ENCODE peak calls at places on chromosomes 12 and 14, in six cellular contexts. J, N, W, H, Z and G are unnamed samples.

GRCh38 chr12:104790296-104791125 is 167.6 kb downstream of the SLC41A2 start:
- DNase-seq in J (no peak), N (peak; percentile 75), W (no peak), H (no peak), Z (peak; percentile 43), G (no peak)

GRCh38 chr12:61750604-61751003 is 509.6 kb upstream of the USP15 start:
- DNase-seq in J (no peak), N (no peak), W (no peak), H (no peak), Z (no peak), G (no peak)

GRCh38 chr12:116714175-116714574 is 23.7 kb downstream of the SPRING1 start:
- DNase-seq in J (no peak), N (no peak), W (no peak), H (no peak), Z (no peak), G (no peak)

GRCh38 chr14:99779751-99780150 is 13.5 kb upstream of the EML1 start:
- DNase-seq in J (no peak), N (no peak), W (no peak), H (peak; percentile 87), Z (no peak), G (no peak)

GRCh38 chr12:19846561-19846960 is 407.3 kb downstream of the AEBP2 start:
- DNase-seq in J (peak; percentile 62), N (no peak), W (no peak), H (no peak), Z (no peak), G (no peak)

GRCh38 chr14:99150236-99150635 is 121.8 kb downstream of the BCL11B start:
- DNase-seq in J (no peak), N (no peak), W (no peak), H (no peak), Z (no peak), G (no peak)

GRCh38 chr14:65164068-65164824 is 61.9 kb upstream of the MAX start:
- DNase-seq in J (no peak), N (no peak), W (no peak), H (peak; percentile 42), Z (peak; percentile 55), G (no peak)

GRCh38 chr14:58770501-58770982 is 132.8 kb downstream of the DACT1 start:
- DNase-seq in J (no peak), N (no peak), W (no peak), H (no peak), Z (no peak), G (no peak)

GRCh38 chr12:71708658-71709057 is 22.8 kb downstream of the TMEM19 start:
- DNase-seq in J (no peak), N (no peak), W (no peak), H (no peak), Z (no peak), G (no peak)

GRCh38 chr14:32473476-32473875 is 144.4 kb downstream of the AKAP6 start:
- DNase-seq in J (peak; percentile 53), N (no peak), W (peak; percentile 75), H (peak; percentile 60), Z (no peak), G (no peak)

GRCh38 chr12:48865141-48865440 is 579 bp downstream of the RND1 start:
- DNase-seq in J (no peak), N (no peak), W (no peak), H (no peak), Z (no peak), G (no peak)

GRCh38 chr12:15706010-15706676 is 83.0 kb downstream of the EPS8 start:
- DNase-seq in J (no peak), N (peak; percentile 39), W (no peak), H (no peak), Z (no peak), G (no peak)

GRCh38 chr12:21149849-21150248 is 18.9 kb downstream of the SLCO1B1 start:
- DNase-seq in J (no peak), N (no peak), W (no peak), H (no peak), Z (no peak), G (no peak)

GRCh38 chr12:7121324-7121723 is 7.4 kb downstream of the RBP5 start:
- DNase-seq in J (no peak), N (no peak), W (no peak), H (no peak), Z (no peak), G (no peak)

GRCh38 chr14:95993768-95994592 is 45.2 kb upstream of the C14orf132 start:
- DNase-seq in J (peak; percentile 4), N (no peak), W (no peak), H (peak; percentile 45), Z (peak; percentile 55), G (no peak)

GRCh38 chr14:36950812-36951211 is 221.6 kb downstream of the SLC25A21 start:
- DNase-seq in J (no peak), N (no peak), W (no peak), H (no peak), Z (no peak), G (no peak)

GRCh38 chr12:50528800-50529199 is 24.0 kb downstream of the DIP2B start:
- DNase-seq in J (no peak), N (no peak), W (no peak), H (no peak), Z (no peak), G (no peak)

GRCh38 chr14:23492618-23493272 is 23.2 kb downstream of the NGDN start:
- DNase-seq in J (no peak), N (no peak), W (no peak), H (peak; percentile 9), Z (no peak), G (no peak)

GRCh38 chr12:6200266-6201198 is at the start of gene CD9:
- DNase-seq in J (no peak), N (peak; percentile 88), W (peak; percentile 85), H (no peak), Z (peak; percentile 74), G (no peak)

GRCh38 chr12:70576341-70577282 is 60.6 kb downstream of the PTPRB start:
- DNase-seq in J (peak; percentile 44), N (no peak), W (no peak), H (peak; percentile 93), Z (peak; percentile 35), G (peak; percentile 71)

DNA sequence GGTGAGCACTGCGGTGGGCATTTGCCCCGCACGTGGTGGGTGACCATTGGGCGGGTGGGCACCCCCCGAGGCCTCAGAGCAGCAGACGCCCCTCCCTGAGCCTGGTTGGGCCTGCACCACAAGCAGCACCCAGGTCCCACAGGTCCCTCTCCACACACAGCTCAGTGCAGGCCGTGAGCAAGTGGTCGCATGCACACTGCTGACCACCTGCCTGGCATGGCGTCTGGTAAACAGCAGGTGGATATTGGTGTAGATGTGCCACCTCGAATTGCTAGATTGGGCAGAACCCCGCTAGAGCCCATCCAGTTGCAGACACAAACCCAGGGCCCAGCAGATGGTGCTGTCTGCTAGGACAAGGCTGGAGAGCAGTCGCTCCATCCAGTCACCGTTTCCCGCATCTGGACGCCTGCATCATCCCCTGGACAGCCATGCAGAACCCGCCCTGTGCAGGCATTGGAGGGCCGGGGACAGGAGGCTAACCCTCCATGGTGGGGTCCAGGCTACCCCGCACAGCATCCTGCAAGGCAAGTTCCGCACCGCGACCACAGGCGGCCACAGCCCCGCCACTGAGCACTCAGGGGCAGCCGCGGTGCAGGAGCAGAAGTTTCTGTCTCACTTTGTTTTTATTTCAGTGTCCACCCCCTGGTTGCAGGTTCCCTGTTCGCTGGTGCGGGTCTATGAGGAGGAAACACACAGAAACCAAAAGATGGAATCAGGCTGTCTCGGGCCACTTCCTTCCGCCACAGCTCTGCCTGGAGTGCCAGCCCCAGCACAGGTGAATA is 45.6 kb upstream of the RIMBP2 start:
- DNase-seq in J (no peak), N (no peak), W (no peak), H (peak; percentile 14), Z (peak; percentile 73), G (peak; percentile 4)
- TF ChIP-seq CTCF in J (peak; percentile 64), N (peak; percentile 36), W (no peak), H (peak; percentile 65), Z (peak; percentile 60), G (peak; percentile 68)

GRCh38 chr14:94005324-94005723 is 8.2 kb downstream of the CCDC197 start:
- DNase-seq in J (no peak), N (no peak), W (no peak), H (no peak), Z (no peak), G (no peak)
- TF ChIP-seq CTCF in J (peak; percentile 43), N (peak; percentile 20), W (no peak), H (peak; percentile 72), Z (peak; percentile 35), G (peak; percentile 45)

GRCh38 chr12:54300267-54300731 is 516 bp downstream of the NFE2 start:
- DNase-seq in J (no peak), N (no peak), W (no peak), H (no peak), Z (no peak), G (no peak)

GRCh38 chr12:54298904-54299303 is 1.9 kb downstream of the NFE2 start:
- DNase-seq in J (no peak), N (no peak), W (no peak), H (no peak), Z (no peak), G (no peak)

GRCh38 chr12:54301428-54302045 is 722 bp upstream of the NFE2 start:
- DNase-seq in J (no peak), N (no peak), W (no peak), H (no peak), Z (no peak), G (no peak)

GRCh38 chr12:54299515-54300266 is 1.1 kb downstream of the NFE2 start:
- DNase-seq in J (no peak), N (no peak), W (no peak), H (peak; percentile 33), Z (no peak), G (no peak)

GRCh38 chr12:54300732-54301427 is at the start of gene NFE2:
- DNase-seq in J (no peak), N (peak; percentile 86), W (peak; percentile 75), H (peak; percentile 66), Z (no peak), G (no peak)
- TF ChIP-seq CTCF in J (peak; percentile 14), N (no peak), W (no peak), H (no peak), Z (no peak), G (peak; percentile 23)

DNA sequence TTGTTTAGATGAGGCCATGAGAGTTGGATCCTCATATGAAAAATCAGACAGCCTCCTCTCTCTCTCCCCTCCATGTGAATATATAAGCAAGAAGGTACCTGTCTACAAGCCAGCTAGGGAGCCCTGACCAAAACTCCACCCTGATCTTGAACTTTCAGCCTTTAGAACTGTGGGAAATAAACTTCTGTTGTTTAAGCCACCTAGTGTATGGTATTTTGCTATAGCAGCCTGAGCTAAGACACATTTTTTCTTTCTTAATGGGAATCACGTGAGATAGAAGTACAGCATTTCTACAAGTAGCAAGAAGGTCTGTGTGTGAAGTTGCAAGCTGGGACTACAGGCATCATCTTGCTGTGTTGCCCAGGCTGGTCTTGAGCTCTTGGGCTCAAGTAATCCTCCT is 16.3 kb upstream of the ABHD12B start:
- DNase-seq in J (no peak), N (no peak), W (no peak), H (peak; percentile 42), Z (no peak), G (no peak)
- TF ChIP-seq CTCF in J (no peak), N (no peak), W (no peak), H (peak; percentile 63), Z (no peak), G (no peak)

DNA sequence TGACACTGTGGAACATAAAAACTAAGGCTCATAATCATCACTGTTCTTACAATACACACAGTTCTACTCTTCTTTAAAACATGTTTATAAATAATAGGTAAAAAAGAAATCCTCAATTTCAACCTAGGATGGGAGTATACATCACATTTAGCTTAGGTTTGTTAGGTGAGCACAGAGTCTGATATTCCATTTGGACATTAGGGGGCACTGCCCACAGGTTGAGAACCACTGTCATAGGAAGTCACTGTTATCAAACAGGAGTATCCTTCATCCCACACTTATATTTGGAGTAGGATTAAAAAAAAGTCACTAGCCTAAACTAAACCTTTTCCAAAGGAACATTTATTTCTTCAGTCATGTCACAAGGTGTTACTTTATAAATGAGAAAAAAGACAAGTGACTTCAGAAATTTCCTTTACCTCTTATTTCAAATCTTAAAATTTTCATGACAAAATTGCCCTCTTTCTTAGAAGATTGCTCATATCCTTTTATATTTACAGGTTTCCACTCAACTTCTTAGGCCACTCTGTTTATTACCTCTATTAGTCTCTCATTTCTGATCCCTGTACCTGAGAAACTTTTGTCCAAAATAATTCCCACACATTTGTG is 240.6 kb downstream of the CPNE8 start:
- DNase-seq in J (no peak), N (no peak), W (no peak), H (no peak), Z (peak; percentile 6), G (no peak)
- TF ChIP-seq CTCF in J (peak; percentile 75), N (peak; percentile 38), W (no peak), H (peak; percentile 19), Z (peak; percentile 60), G (no peak)